ENCODE peak calls at places on chromosomes 1 and 21, in nine cellular contexts. L is Panc1; S is effector memory CD4-positive, alpha-beta T cell; Q is aorta; B is spleen; C is ovary; K is tibial artery; F is cardiac muscle cell; P is tibial nerve. Z is an unnamed sample.

GRCh38 chr1:210938416-210938925 is 195.5 kb downstream of the KCNH1 start:
- DNase-seq in L (no peak), S (no peak), Q (no peak), B (no peak), C (no peak), K (no peak), F (no peak), P (no peak), Z (no peak)

GRCh38 chr1:145872421-145872891 is 13.2 kb downstream of the ANKRD35 start:
- DNase-seq in L (no peak), S (no peak), Q (peak; percentile 87), B (peak; percentile 78), C (no peak), K (peak; percentile 86), F (peak; percentile 52), P (peak; percentile 35), Z (no peak)

GRCh38 chr1:111221633-111222286 is 5.8 kb upstream of the CHI3L2 start:
- DNase-seq in L (no peak), S (no peak), Q (no peak), B (no peak), C (no peak), K (no peak), F (peak; percentile 57), P (no peak), Z (peak; percentile 78)

GRCh38 chr21:32055305-32055704 is 182.5 kb downstream of the HUNK start:
- DNase-seq in L (no peak), S (no peak), Q (no peak), B (no peak), C (no peak), K (no peak), F (no peak), P (no peak), Z (no peak)

GRCh38 chr1:34419662-34420061 is 243.0 kb downstream of the C1orf94 start:
- DNase-seq in L (no peak), S (no peak), Q (no peak), B (no peak), C (no peak), K (no peak), F (no peak), P (no peak), Z (no peak)

GRCh38 chr1:169367096-169367685 is 406 bp downstream of the NME7 start:
- DNase-seq in L (no peak), S (no peak), Q (no peak), B (no peak), C (peak; percentile 17), K (no peak), F (no peak), P (no peak), Z (no peak)

GRCh38 chr21:34730194-34730593 is 61.4 kb downstream of the CLIC6 start:
- DNase-seq in L (no peak), S (no peak), Q (no peak), B (no peak), C (no peak), K (no peak), F (no peak), P (no peak), Z (no peak)

GRCh38 chr1:11893907-11894251 is 32.3 kb downstream of the KIAA2013 start:
- DNase-seq in L (peak; percentile 35), S (peak; percentile 61), Q (peak; percentile 66), B (peak; percentile 94), C (peak; percentile 49), K (no peak), F (peak; percentile 59), P (no peak), Z (peak; percentile 60)

GRCh38 chr1:201360901-201361651 is 16.4 kb downstream of the TNNT2 start:
- DNase-seq in L (no peak), S (no peak), Q (peak; percentile 38), B (peak; percentile 64), C (no peak), K (no peak), F (no peak), P (no peak), Z (no peak)

GRCh38 chr21:43890042-43890441 is 25.0 kb downstream of the AGPAT3 start:
- DNase-seq in L (no peak), S (no peak), Q (no peak), B (peak; percentile 34), C (no peak), K (no peak), F (no peak), P (no peak), Z (no peak)

GRCh38 chr1:35506960-35507901 is 50.0 kb downstream of the KIAA0319L start:
- DNase-seq in L (no peak), S (no peak), Q (no peak), B (no peak), C (no peak), K (no peak), F (no peak), P (no peak), Z (no peak)

GRCh38 chr1:22318279-22318983 is 133.2 kb upstream of the ZBTB40 start:
- DNase-seq in L (no peak), S (no peak), Q (no peak), B (no peak), C (no peak), K (no peak), F (no peak), P (no peak), Z (no peak)

GRCh38 chr1:228345201-228345930 is 61.3 kb downstream of the TRIM11 start:
- DNase-seq in L (no peak), S (no peak), Q (peak; percentile 33), B (peak; percentile 53), C (no peak), K (peak; percentile 64), F (no peak), P (peak; percentile 7), Z (no peak)

DNA sequence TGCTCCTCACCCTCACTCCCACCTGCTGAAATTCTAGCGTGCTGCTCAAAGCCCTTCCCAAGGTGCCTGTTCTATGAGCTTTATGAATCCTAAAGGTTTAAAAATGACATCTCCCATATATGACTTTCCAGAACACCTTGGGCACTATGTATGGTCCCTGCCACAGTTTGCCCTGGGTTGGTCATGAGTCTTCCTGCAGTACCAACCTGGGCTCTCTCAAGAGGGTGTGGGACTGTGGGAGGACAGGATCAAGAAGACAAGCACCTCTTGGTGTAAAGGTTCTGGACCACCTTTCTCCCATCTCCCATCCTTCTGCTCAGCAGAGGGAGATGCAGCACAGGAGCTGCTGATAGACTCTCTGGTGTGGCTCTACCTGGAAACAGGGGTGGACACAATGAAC is 134.1 kb downstream of the FCRL5 start:
- DNase-seq in L (no peak), S (no peak), Q (no peak), B (no peak), C (no peak), K (no peak), F (no peak), P (no peak), Z (no peak)
- H3K4me1 ChIP-seq in L (no peaks in the 10 kb centered on the region), S (no peaks in the 10 kb centered on the region), Q (no peaks in the 10 kb centered on the region), B (no peaks in the 10 kb centered on the region), C (no peaks in the 10 kb centered on the region), K (no peaks in the 10 kb centered on the region), F (no peaks in the 10 kb centered on the region), P (no peaks in the 10 kb centered on the region), Z (no peaks in the 10 kb centered on the region)

GRCh38 chr1:105343317-105343716 is 1593.6 kb downstream of the AMY1C start:
- DNase-seq in L (no peak), S (no peak), Q (no peak), B (no peak), C (no peak), K (no peak), F (no peak), P (no peak), Z (no peak)
- H3K4me1 ChIP-seq in L (no peaks in the 10 kb centered on the region), S (no peaks in the 10 kb centered on the region), Q (no peaks in the 10 kb centered on the region), B (no peaks in the 10 kb centered on the region), C (no peaks in the 10 kb centered on the region), K (no peaks in the 10 kb centered on the region), F (no peaks in the 10 kb centered on the region), P (no peaks in the 10 kb centered on the region), Z (no peaks in the 10 kb centered on the region)

GRCh38 chr1:8663915-8664331 is 153.5 kb downstream of the RERE start:
- DNase-seq in L (no peak), S (no peak), Q (no peak), B (no peak), C (no peak), K (no peak), F (peak; percentile 74), P (no peak), Z (no peak)

GRCh38 chr1:8661185-8662110 is 156.0 kb downstream of the RERE start:
- DNase-seq in L (peak; percentile 79), S (no peak), Q (peak; percentile 67), B (no peak), C (peak; percentile 45), K (no peak), F (peak; percentile 91), P (no peak), Z (peak; percentile 28)

GRCh38 chr1:8662380-8663072 is 154.9 kb downstream of the RERE start:
- DNase-seq in L (no peak), S (no peak), Q (no peak), B (no peak), C (no peak), K (no peak), F (no peak), P (no peak), Z (no peak)

GRCh38 chr1:8664887-8665286 is 152.6 kb downstream of the RERE start:
- DNase-seq in L (no peak), S (no peak), Q (no peak), B (no peak), C (no peak), K (no peak), F (no peak), P (no peak), Z (no peak)

DNA sequence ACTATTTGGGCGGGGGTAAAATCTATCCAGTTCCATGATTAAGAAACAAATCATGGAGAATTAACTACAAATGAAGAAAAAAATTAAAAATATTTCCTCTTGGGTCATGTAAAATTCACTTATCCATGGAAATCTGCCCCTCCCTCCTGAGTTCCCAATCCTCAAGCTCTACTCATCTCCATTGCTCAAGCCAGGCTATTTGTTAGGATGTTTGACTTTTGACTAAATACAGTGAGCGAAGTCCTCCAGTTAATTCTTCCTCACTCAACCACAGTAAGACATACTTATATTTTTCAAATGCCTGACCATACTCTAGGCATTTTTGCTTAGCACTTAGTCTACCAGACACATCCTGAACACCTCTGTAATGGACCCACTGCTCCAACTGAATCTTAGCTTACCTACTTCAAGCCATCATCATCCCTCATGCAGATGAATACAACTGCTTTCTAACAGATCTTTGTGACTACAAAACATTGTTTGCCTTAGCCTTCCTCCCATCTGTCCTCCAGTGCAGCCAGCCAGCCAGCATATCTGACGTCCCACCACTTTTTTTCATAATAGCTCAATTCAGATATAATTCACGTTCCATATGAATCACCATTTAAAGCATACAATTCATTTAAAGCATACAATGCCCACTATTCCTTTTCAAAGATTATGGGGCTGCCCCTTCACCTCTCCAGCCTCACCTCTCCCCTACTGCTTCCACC is 154.2 kb downstream of the RERE start:
- DNase-seq in L (no peak), S (no peak), Q (no peak), B (no peak), C (no peak), K (no peak), F (peak; percentile 32), P (no peak), Z (no peak)
- H3K4me1 ChIP-seq in L (peaks cover 76% of the 10 kb centered on the region), S (peaks cover 10% of the 10 kb centered on the region), Q (peaks cover 15% of the 10 kb centered on the region), B (peaks cover 93% of the 10 kb centered on the region), C (peaks cover 44% of the 10 kb centered on the region), K (no peaks in the 10 kb centered on the region), F (peaks cover 71% of the 10 kb centered on the region), P (peaks cover 71% of the 10 kb centered on the region), Z (peaks cover 59% of the 10 kb centered on the region)

DNA sequence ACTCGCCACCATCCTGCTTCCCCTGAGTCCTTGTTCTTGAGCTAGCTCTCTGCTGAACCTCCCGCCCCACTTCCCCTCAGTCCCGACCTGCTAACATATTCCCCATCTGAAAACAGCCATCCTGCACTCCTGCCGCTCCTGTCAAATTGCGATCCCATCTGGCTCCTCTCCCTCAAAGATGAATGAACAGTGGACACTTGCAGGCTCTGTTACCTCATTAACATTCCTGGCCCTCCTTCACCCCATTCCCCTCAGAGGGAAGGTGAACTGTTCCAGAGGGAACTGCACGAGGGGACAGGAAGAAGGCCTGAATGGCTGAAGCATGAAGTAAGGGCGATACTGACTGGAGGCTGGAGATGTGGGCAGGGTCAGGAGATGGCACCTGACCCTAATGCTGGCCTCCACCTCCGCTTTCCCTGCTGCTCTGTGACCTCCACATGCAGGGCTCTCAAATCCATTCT is 7.5 kb upstream of the CELSR2 start:
- DNase-seq in L (no peak), S (no peak), Q (no peak), B (no peak), C (no peak), K (no peak), F (peak; percentile 15), P (no peak), Z (no peak)
- H3K4me1 ChIP-seq in L (no peaks in the 10 kb centered on the region), S (peaks cover 4% of the 10 kb centered on the region), Q (no peaks in the 10 kb centered on the region), B (peaks cover 25% of the 10 kb centered on the region), C (peaks cover 14% of the 10 kb centered on the region), K (no peaks in the 10 kb centered on the region), F (peaks cover 6% of the 10 kb centered on the region), P (peaks cover 17% of the 10 kb centered on the region), Z (peaks cover 15% of the 10 kb centered on the region)

Z was measured in CD8-positive, alpha-beta T cell.